ENCODE peak calls at places on chromosomes 1 and 21, in four cellular contexts. One of them, this sample, is unnamed.

GRCh38 chr1:117600966-117601365 is 4.9 kb upstream of the TENT5C start:
- DNase-seq in sigmoid colon: no peak
- DNase-seq in non-pigmented ciliary epithelial cell: no peak
- DNase-seq in NCI-H1105 treated with DMSO at 0.1 percent for 48 hours: no peak
- DNase-seq in this sample: no peak

GRCh38 chr1:8560611-8561544 is 243.0 kb downstream of the SLC45A1 start:
- DNase-seq in sigmoid colon: no peak
- DNase-seq in non-pigmented ciliary epithelial cell: no peak
- DNase-seq in NCI-H1105 treated with DMSO at 0.1 percent for 48 hours: peak
- DNase-seq in this sample: peak

GRCh38 chr21:36839123-36839522 is 127.3 kb downstream of the HLCS start:
- DNase-seq in sigmoid colon: no peak
- DNase-seq in NCI-H1105 treated with DMSO at 0.1 percent for 48 hours: no peak
- DNase-seq in non-pigmented ciliary epithelial cell: peak
- DNase-seq in this sample: no peak

GRCh38 chr1:198220428-198220827 is 63.6 kb downstream of the NEK7 start:
- DNase-seq in sigmoid colon: no peak
- DNase-seq in non-pigmented ciliary epithelial cell: peak
- DNase-seq in NCI-H1105 treated with DMSO at 0.1 percent for 48 hours: no peak
- DNase-seq in this sample: no peak

GRCh38 chr1:30302808-30303310 is 420.5 kb downstream of the MATN1 start:
- DNase-seq in sigmoid colon: no peak
- DNase-seq in NCI-H1105 treated with DMSO at 0.1 percent for 48 hours: peak
- DNase-seq in non-pigmented ciliary epithelial cell: no peak
- DNase-seq in this sample: no peak

GRCh38 chr1:99657213-99658030 is 11.5 kb downstream of the PALMD start:
- DNase-seq in non-pigmented ciliary epithelial cell: no peak
- DNase-seq in sigmoid colon: no peak
- DNase-seq in NCI-H1105 treated with DMSO at 0.1 percent for 48 hours: no peak
- DNase-seq in this sample: no peak

GRCh38 chr1:25197235-25197930 is 34.9 kb downstream of the SYF2 start:
- DNase-seq in NCI-H1105 treated with DMSO at 0.1 percent for 48 hours: peak
- DNase-seq in sigmoid colon: no peak
- DNase-seq in non-pigmented ciliary epithelial cell: no peak
- DNase-seq in this sample: no peak

GRCh38 chr1:42932442-42932941 is 26.2 kb downstream of the SLC2A1 start:
- DNase-seq in NCI-H1105 treated with DMSO at 0.1 percent for 48 hours: no peak
- DNase-seq in non-pigmented ciliary epithelial cell: no peak
- DNase-seq in sigmoid colon: no peak
- DNase-seq in this sample: no peak

GRCh38 chr1:179091691-179092165 is 9.9 kb downstream of the TOR3A start:
- DNase-seq in non-pigmented ciliary epithelial cell: no peak
- DNase-seq in sigmoid colon: peak
- DNase-seq in NCI-H1105 treated with DMSO at 0.1 percent for 48 hours: no peak
- DNase-seq in this sample: no peak

GRCh38 chr1:202860744-202861419 is 28.1 kb downstream of the RABIF start:
- DNase-seq in NCI-H1105 treated with DMSO at 0.1 percent for 48 hours: peak
- DNase-seq in non-pigmented ciliary epithelial cell: no peak
- DNase-seq in sigmoid colon: peak
- DNase-seq in this sample: peak

GRCh38 chr1:215243275-215244054 is 160.9 kb downstream of the KCNK2 start:
- DNase-seq in sigmoid colon: no peak
- DNase-seq in NCI-H1105 treated with DMSO at 0.1 percent for 48 hours: no peak
- DNase-seq in non-pigmented ciliary epithelial cell: no peak
- DNase-seq in this sample: no peak

GRCh38 chr21:33539612-33540011 is 2.3 kb downstream of the GART start:
- DNase-seq in non-pigmented ciliary epithelial cell: no peak
- DNase-seq in NCI-H1105 treated with DMSO at 0.1 percent for 48 hours: no peak
- DNase-seq in sigmoid colon: no peak
- DNase-seq in this sample: no peak

GRCh38 chr1:40948741-40949528 is 30.6 kb upstream of the CTPS1 start:
- DNase-seq in sigmoid colon: peak
- DNase-seq in NCI-H1105 treated with DMSO at 0.1 percent for 48 hours: no peak
- DNase-seq in non-pigmented ciliary epithelial cell: no peak
- DNase-seq in this sample: peak

GRCh38 chr1:241521718-241522117 is 2.2 kb upstream of the FH start:
- DNase-seq in non-pigmented ciliary epithelial cell: no peak
- DNase-seq in NCI-H1105 treated with DMSO at 0.1 percent for 48 hours: no peak
- DNase-seq in sigmoid colon: no peak
- DNase-seq in this sample: no peak

GRCh38 chr1:10588640-10589039 is 113.9 kb downstream of the PEX14 start:
- DNase-seq in sigmoid colon: no peak
- DNase-seq in NCI-H1105 treated with DMSO at 0.1 percent for 48 hours: no peak
- DNase-seq in non-pigmented ciliary epithelial cell: no peak
- DNase-seq in this sample: no peak

GRCh38 chr1:216310776-216311175 is 112.5 kb downstream of the USH2A start:
- DNase-seq in non-pigmented ciliary epithelial cell: no peak
- DNase-seq in NCI-H1105 treated with DMSO at 0.1 percent for 48 hours: peak
- DNase-seq in sigmoid colon: no peak
- DNase-seq in this sample: peak

GRCh38 chr1:13930151-13930550 is 230.2 kb downstream of the PRDM2 start:
- DNase-seq in non-pigmented ciliary epithelial cell: no peak
- DNase-seq in sigmoid colon: no peak
- DNase-seq in NCI-H1105 treated with DMSO at 0.1 percent for 48 hours: no peak
- DNase-seq in this sample: peak

GRCh38 chr1:64133036-64133435 is 70.4 kb upstream of the UBE2U start:
- DNase-seq in NCI-H1105 treated with DMSO at 0.1 percent for 48 hours: no peak
- DNase-seq in sigmoid colon: no peak
- DNase-seq in non-pigmented ciliary epithelial cell: peak
- DNase-seq in this sample: no peak

GRCh38 chr1:29397256-29397590 is 160.9 kb downstream of the PTPRU start:
- DNase-seq in non-pigmented ciliary epithelial cell: no peak
- DNase-seq in NCI-H1105 treated with DMSO at 0.1 percent for 48 hours: no peak
- DNase-seq in sigmoid colon: no peak
- DNase-seq in this sample: no peak